ENCODE peak calls at places on chromosomes 4 and X, in eight cellular contexts. X is mucosa of descending colon, H is psoas muscle, C is pancreas, B is H1, L is SK-N-SH, T is DND-41, S is H9. I is an unnamed sample. For H3K4me1, the result is how much of the 10 kb centered on the place peaks cover.

GRCh38 chr4:8664976-8665375 is 72.4 kb downstream of the CPZ start:
- DNase-seq in C (no peak), T (no peak), B (no peak), H (no peak), L (no peak), S (no peak), X (no peak), I (peak)

GRCh38 chrX:63530654-63531053 is 179.5 kb upstream of the SPIN4 start:
- DNase-seq in T (no peak), C (no peak), S (no peak), L (no peak), X (no peak), B (no peak), H (no peak), I (no peak)

GRCh38 chr4:116839826-116840225 is 245.6 kb downstream of the TRAM1L1 start:
- DNase-seq in C (no peak), L (no peak), H (no peak), X (no peak), T (no peak), S (no peak), B (no peak), I (no peak)

GRCh38 chr4:185096032-185096653 is 46.9 kb upstream of the SLC25A4 start:
- DNase-seq in L (peak), T (peak), S (no peak), C (no peak), X (no peak), B (no peak), H (no peak), I (no peak)

GRCh38 chr4:10079951-10080873 is 36.4 kb downstream of the WDR1 start:
- DNase-seq in T (no peak), C (no peak), S (no peak), H (no peak), B (no peak), L (peak), X (no peak), I (no peak)

GRCh38 chr4:4694296-4694772 is 152.5 kb upstream of the STX18 start:
- DNase-seq in X (no peak), L (peak), T (no peak), H (no peak), S (peak), C (no peak), B (peak), I (peak)

GRCh38 chrX:70960728-70961127 is 29.8 kb upstream of the SLC7A3 start:
- DNase-seq in B (no peak), X (no peak), L (no peak), T (no peak), C (no peak), H (no peak), S (no peak), I (no peak)

GRCh38 chr4:87032884-87033533 is 98.2 kb downstream of the AFF1 start:
- DNase-seq in H (no peak), C (no peak), S (no peak), L (no peak), B (no peak), T (no peak), X (no peak), I (no peak)

GRCh38 chr4:79874197-79874596 is 198.8 kb downstream of the ANTXR2 start:
- DNase-seq in B (no peak), X (no peak), H (no peak), C (no peak), L (no peak), S (no peak), T (no peak), I (no peak)

GRCh38 chr4:44150091-44150576 is 298.5 kb downstream of the KCTD8 start:
- DNase-seq in C (no peak), T (no peak), X (no peak), L (no peak), S (no peak), H (no peak), B (no peak), I (no peak)

GRCh38 chr4:121796283-121796682 is 4.8 kb upstream of the EXOSC9 start:
- DNase-seq in H (no peak), B (no peak), C (no peak), T (no peak), L (no peak), S (no peak), X (no peak), I (no peak)

GRCh38 chr4:153499005-153499404 is 32.8 kb downstream of the TMEM131L start:
- DNase-seq in H (no peak), C (no peak), L (no peak), B (peak), T (no peak), X (no peak), S (no peak), I (no peak)

GRCh38 chrX:25016361-25016671 is 551 bp upstream of the ARX start:
- DNase-seq in B (no peak), X (no peak), H (no peak), C (no peak), L (no peak), S (no peak), T (no peak), I (peak)

GRCh38 chrX:10859353-10859752 is 239.0 kb upstream of the MID1 start:
- DNase-seq in X (no peak), C (no peak), S (no peak), H (no peak), T (no peak), B (no peak), L (no peak), I (no peak)

GRCh38 chr4:107449611-107450369 is 270.2 kb downstream of the PAPSS1 start:
- DNase-seq in C (no peak), X (no peak), B (no peak), S (no peak), H (no peak), T (no peak), L (no peak), I (no peak)

GRCh38 chrX:147803948-147804347 is 107.8 kb upstream of the FMR1 start:
- DNase-seq in H (no peak), T (peak), X (no peak), B (no peak), S (no peak), L (peak), C (no peak), I (no peak)

GRCh38 chr4:109440948-109441347 is 7.3 kb downstream of the SEC24B start:
- DNase-seq in B (no peak), L (no peak), S (no peak), C (no peak), H (no peak), X (no peak), T (no peak), I (no peak)
- H3K4me1 ChIP-seq in B (under half), L (under half), S (under half), C (under half), H (half or more), X (under half), T (under half), I (under half)

GRCh38 chrX:78327370-78328048 is at the start of gene CYSLTR1:
- DNase-seq in X (no peak), B (no peak), S (no peak), T (peak), C (no peak), L (no peak), H (no peak), I (no peak)

GRCh38 chrX:78330068-78330467 is 2.7 kb upstream of the CYSLTR1 start:
- DNase-seq in C (no peak), B (no peak), T (no peak), S (no peak), H (no peak), L (no peak), X (no peak), I (no peak)

GRCh38 chrX:78330540-78330939 is 3.1 kb upstream of the CYSLTR1 start:
- DNase-seq in H (no peak), X (no peak), B (no peak), T (no peak), S (no peak), L (no peak), C (no peak), I (no peak)

GRCh38 chrX:78331708-78332107 is 4.3 kb upstream of the CYSLTR1 start:
- DNase-seq in L (no peak), H (no peak), T (no peak), B (no peak), C (no peak), S (no peak), X (no peak), I (no peak)

DNA sequence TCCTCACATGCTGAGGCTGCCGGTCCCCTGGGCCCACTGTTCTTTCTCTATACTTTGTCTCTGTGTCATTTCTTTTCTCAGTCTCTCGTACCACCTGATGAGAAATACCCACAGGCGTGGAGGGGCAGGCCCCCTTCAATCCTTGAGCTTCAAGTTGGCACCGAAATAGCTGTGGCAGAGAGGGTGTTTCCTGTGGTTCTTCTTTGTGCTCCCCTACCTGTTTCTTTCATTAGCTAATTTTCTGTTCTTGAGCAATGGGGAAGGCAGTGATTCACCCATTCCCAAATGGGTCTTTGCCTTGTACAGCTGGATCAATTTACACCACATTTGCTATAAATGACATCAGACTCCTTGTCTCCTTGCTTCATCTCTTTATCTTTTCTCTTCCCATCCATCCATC is 2.1 kb upstream of the CYSLTR1 start:
- DNase-seq in S (no peak), B (no peak), L (no peak), H (no peak), T (no peak), C (no peak), X (no peak), I (no peak)
- H3K4me1 ChIP-seq in S (under half), B (under half), L (under half), H (under half), T (under half), C (under half), X (under half), I (under half)

DNA sequence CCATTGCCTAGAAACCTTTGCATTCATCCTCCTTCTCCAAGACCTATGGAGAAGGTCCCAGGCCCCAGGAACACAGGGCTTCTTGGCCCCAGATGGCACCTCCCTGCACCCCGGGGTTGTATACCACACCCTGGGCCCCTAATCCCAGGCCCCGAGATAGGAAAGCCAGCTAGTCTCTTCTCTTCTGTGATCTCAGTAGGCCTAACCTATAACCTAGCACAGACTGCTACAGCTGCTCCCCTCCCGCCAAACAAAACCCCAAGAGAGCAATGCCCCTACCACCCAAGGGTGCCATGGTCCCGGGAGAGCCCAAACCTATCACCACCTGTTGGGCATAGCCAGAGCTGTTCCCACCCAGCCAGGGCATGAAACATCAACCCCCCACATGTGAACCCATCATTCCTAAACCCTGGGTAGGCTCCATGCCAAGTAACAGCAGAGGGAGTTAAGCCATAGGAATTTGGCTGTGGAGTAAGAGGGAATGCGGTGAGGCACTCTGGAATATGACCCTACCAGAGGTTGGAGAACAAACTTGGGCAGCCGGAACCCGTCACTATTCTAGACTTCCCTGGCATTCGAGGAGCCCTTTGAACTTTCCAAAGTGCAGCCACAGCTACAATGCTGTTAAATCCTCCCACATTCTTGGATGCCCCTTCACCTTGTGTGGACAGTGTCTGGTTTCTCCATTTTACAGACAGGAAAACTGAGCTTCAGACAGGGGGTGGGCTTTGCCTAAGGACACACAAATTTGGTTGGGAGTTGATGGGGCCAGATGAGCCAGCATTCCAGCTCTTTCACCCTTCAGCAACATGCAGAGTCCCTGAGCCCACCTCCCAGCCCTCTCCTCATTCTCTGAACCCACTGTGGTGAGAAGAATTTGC is 10.9 kb upstream of the SASH3 start:
- DNase-seq in H (peak), S (no peak), B (no peak), T (peak), C (no peak), L (no peak), X (no peak), I (no peak)
- H3K4me1 ChIP-seq in H (under half), S (under half), B (under half), T (half or more), C (under half), L (under half), X (under half), I (under half)

GRCh38 chr4:168842186-168842585 is 167.9 kb downstream of the CBR4 start:
- DNase-seq in S (no peak), T (no peak), C (no peak), X (no peak), H (no peak), L (no peak), B (no peak), I (no peak)
- H3K4me1 ChIP-seq in S (under half), T (under half), C (under half), X (under half), H (half or more), L (under half), B (under half), I (under half)

DNA sequence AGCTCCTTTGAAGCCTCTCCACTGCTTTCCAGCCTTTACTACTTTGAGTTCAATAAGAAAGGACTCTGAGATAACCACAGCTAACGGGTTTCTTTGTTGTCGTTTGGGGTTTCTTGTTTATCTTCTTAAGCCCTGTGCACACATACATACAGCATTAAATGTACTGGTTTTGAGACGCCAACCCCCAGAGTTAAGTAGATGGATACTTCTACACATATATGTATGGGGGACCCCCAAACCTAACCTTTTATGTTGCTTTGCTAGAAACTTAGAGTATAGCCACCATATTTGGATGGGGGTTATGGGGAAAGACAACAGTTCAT is 696 bp downstream of the CEP135 start:
- DNase-seq in S (no peak), L (no peak), X (no peak), H (no peak), T (no peak), C (no peak), B (no peak), I (no peak)
- H3K4me1 ChIP-seq in S (under half), L (under half), X (under half), H (under half), T (under half), C (under half), B (under half), I (under half)

DNA sequence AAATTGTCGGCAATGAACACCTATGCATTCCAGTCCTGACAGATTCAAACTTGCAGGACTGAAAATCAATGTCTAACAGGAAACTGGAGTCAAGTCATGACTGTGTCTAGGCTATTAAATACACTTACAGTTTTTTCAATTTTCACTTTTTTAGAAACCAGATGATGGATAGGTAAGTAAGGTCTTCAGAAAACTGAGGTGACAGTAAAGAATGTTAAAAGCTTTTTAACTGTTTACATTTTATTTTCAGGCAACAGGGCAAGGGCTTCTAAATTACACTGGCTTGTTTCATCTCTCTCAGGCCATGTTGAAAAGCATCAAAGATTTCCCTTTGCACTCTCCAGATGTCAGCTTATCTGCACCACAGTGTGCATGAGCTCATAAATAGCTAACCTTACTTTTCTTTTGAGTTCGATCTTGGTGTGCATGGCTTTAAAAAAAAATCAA is 65.2 kb downstream of the SEC24D start:
- DNase-seq in B (no peak), H (no peak), S (no peak), T (no peak), L (peak), C (no peak), X (no peak), I (no peak)
- H3K4me1 ChIP-seq in B (under half), H (under half), S (under half), T (under half), L (half or more), C (under half), X (under half), I (under half)

GRCh38 chrX:44060221-44060620 is 87.0 kb upstream of the NDP start:
- DNase-seq in S (no peak), L (no peak), C (no peak), B (no peak), X (no peak), H (no peak), T (no peak), I (no peak)

GRCh38 chrX:44055638-44056037 is 82.4 kb upstream of the NDP start:
- DNase-seq in H (no peak), T (no peak), C (no peak), X (no peak), B (no peak), S (no peak), L (no peak), I (no peak)

GRCh38 chrX:44054863-44055601 is 81.8 kb upstream of the NDP start:
- DNase-seq in S (no peak), L (no peak), X (no peak), B (no peak), T (no peak), C (no peak), H (no peak), I (no peak)

GRCh38 chrX:44061940-44062339 is 88.8 kb upstream of the NDP start:
- DNase-seq in B (no peak), S (no peak), H (no peak), L (no peak), C (no peak), X (no peak), T (no peak), I (no peak)

DNA sequence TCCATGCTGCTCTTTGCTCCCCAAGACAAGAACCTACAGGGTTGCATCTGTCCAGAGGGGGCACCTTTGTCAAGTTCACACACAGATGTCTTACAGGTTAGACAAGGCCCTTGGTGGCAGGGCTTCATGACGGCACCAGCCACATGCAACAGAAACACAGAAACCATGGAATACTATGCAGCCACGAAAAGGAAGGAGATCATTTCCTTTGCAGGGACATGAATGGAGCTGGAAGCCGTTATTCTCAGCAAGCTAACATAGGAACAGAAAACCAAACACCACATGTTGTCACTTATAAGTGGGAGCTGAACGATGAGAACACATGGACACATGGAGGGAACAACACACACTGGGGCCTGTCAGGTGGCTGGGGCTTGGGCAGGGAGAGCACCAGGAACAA is 85.1 kb upstream of the NDP start:
- DNase-seq in S (no peak), X (no peak), C (no peak), H (no peak), L (no peak), B (no peak), T (no peak), I (no peak)
- H3K4me1 ChIP-seq in S (under half), X (under half), C (under half), H (under half), L (under half), B (under half), T (under half), I (under half)

I was measured in endodermal cell.